ENCODE peak calls at places on chromosomes 12 and 14, in four cellular contexts. H is gastrocnemius medialis, V is ovary, G is MM.1S. L is an unnamed sample.

GRCh38 chr14:59925797-59926196 is 5.9 kb downstream of the LRRC9 start:
- DNase-seq in H (no peak), V (no peak), G (no peak), L (no peak)

GRCh38 chr12:45726594-45727300 is 2.8 kb upstream of the ARID2 start:
- DNase-seq in H (peak; percentile 58), V (peak; percentile 78), G (peak; percentile 28), L (peak; percentile 83)

GRCh38 chr12:55996201-55996714 is 818 bp upstream of the SUOX start:
- DNase-seq in H (peak; percentile 46), V (no peak), G (peak; percentile 72), L (no peak)

GRCh38 chr14:102601378-102601925 is 9.0 kb downstream of the RCOR1 start:
- DNase-seq in H (no peak), V (no peak), G (no peak), L (no peak)

GRCh38 chr12:55728185-55728931 is 451 bp downstream of the CD63 start:
- DNase-seq in H (peak; percentile 74), V (peak; percentile 90), G (no peak), L (peak; percentile 88)

GRCh38 chr14:23438130-23438893 is 2.9 kb upstream of the MYH7 start:
- DNase-seq in H (peak; percentile 76), V (no peak), G (no peak), L (no peak)

GRCh38 chr14:62943202-62943601 is 102.1 kb downstream of the KCNH5 start:
- DNase-seq in H (no peak), V (no peak), G (no peak), L (no peak)

GRCh38 chr12:28540324-28540714 is 350.1 kb downstream of the CCDC91 start:
- DNase-seq in H (no peak), V (no peak), G (no peak), L (no peak)

GRCh38 chr12:108689314-108690190 is 41.8 kb downstream of the CORO1C start:
- DNase-seq in H (peak; percentile 71), V (no peak), G (peak; percentile 41), L (no peak)

GRCh38 chr12:68497112-68497511 is 113.6 kb upstream of the RAP1B start:
- DNase-seq in H (no peak), V (no peak), G (no peak), L (no peak)

GRCh38 chr14:95361373-95362179 is 41.9 kb upstream of the CLMN start:
- DNase-seq in H (peak; percentile 15), V (no peak), G (peak; percentile 7), L (peak; percentile 61)

GRCh38 chr14:55384536-55384935 is 27.1 kb downstream of the ATG14 start:
- DNase-seq in H (no peak), V (no peak), G (no peak), L (no peak)

GRCh38 chr12:93819048-93819491 is 141.9 kb downstream of the CRADD start:
- DNase-seq in H (peak; percentile 64), V (peak; percentile 69), G (no peak), L (no peak)

GRCh38 chr12:7152818-7153217 is 22.6 kb downstream of the CLSTN3 start:
- DNase-seq in H (no peak), V (no peak), G (no peak), L (no peak)

GRCh38 chr14:59221558-59221957 is 33.1 kb downstream of the DAAM1 start:
- DNase-seq in H (no peak), V (no peak), G (no peak), L (no peak)

GRCh38 chr14:54669759-54670630 is 103.1 kb downstream of the SAMD4A start:
- DNase-seq in H (no peak), V (no peak), G (no peak), L (no peak)

GRCh38 chr12:31768046-31768445 is 39.2 kb upstream of the AMN1 start:
- DNase-seq in H (no peak), V (no peak), G (no peak), L (no peak)

GRCh38 chr12:29346764-29347421 is 34.1 kb downstream of the ERGIC2 start:
- DNase-seq in H (no peak), V (no peak), G (no peak), L (no peak)

GRCh38 chr14:68779761-68780323 is 13.0 kb downstream of the ZFP36L1 start:
- DNase-seq in H (peak; percentile 72), V (no peak), G (no peak), L (no peak)
- H3K27ac ChIP-seq in H (peak overlapping the region; percentile 85), V (peak overlapping the region; percentile 72), G (no peak overlapping the region), L (no peak overlapping the region)

DNA sequence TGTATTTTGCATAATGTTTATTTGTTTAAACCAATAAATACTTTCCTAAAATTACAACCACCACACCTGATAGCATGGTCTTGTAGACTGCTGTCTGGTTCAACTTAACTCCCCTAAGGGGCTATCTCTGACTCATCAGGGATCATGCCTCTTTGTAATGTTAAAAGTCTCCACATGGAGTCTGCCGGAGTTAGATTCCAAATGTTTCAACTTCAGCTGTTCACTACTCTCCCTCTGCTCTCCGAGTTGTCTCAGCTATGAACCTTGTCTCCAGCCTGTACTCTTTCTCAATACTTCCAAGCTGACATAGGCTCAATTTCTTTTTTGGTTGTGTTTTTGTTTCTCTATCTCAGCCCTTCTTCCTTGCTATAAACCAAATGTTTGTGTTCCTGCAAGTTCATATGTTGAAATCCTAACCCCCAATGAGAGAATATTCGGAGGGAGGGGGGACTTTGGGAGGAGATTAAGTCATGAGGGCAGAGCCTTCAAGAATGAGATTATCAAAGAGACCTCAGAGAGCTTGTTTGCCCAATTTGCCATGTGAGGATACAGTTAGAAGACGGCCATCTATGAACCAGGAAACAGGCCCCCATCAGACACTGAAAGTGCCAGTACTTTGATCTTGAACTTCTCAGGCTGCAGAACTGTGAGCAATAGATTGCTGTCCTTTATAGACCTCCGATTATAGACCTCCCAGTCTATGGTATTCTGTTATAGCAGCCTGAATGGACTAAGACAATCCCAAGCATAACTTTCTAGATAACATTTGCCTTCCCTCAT is 858.2 kb downstream of the VRK1 start:
- DNase-seq in H (no peak), V (no peak), G (no peak), L (no peak)
- H3K27me3 ChIP-seq in H (no peaks in the 10 kb centered on the region), V (no peaks in the 10 kb centered on the region), G (no peaks in the 10 kb centered on the region), L (no peaks in the 10 kb centered on the region)

DNA sequence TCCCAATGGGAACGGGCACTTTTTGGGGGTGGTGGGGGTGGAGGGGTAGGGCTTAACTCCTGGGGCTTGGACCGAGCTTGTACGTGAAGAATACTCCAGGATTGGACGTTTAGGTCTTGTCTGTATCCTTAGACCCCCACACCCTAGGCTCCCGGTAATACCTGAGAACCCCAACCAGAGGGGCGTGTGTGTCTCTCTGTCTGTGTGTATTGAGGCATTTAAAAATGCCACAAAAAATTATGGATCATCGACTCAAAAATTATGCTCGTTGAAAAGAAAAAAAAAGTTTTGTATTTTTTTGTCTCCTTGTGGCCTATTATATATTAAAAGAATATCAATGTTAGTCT is 456 bp downstream of the PPFIBP1 start:
- DNase-seq in H (no peak), V (no peak), G (no peak), L (no peak)
- H3K27ac ChIP-seq in H (peak overlapping the region; percentile 90), V (peak overlapping the region; percentile 92), G (no peak overlapping the region), L (peak overlapping the region; percentile 96)

GRCh38 chr14:76138119-76138757 is 13.5 kb upstream of the GPATCH2L start:
- DNase-seq in H (no peak), V (no peak), G (no peak), L (no peak)
- H3K27me3 ChIP-seq in H (peaks cover 31% of the 10 kb centered on the region), V (no peaks in the 10 kb centered on the region), G (no peaks in the 10 kb centered on the region), L (peaks cover 22% of the 10 kb centered on the region)

GRCh38 chr12:14403711-14404164 is 38.3 kb downstream of the ATF7IP start:
- DNase-seq in H (no peak), V (no peak), G (peak; percentile 51), L (no peak)
- H3K27ac ChIP-seq in H (peak overlapping the region; percentile 11), V (no peak overlapping the region), G (peak overlapping the region; percentile 29), L (peak overlapping the region; percentile 23)

DNA sequence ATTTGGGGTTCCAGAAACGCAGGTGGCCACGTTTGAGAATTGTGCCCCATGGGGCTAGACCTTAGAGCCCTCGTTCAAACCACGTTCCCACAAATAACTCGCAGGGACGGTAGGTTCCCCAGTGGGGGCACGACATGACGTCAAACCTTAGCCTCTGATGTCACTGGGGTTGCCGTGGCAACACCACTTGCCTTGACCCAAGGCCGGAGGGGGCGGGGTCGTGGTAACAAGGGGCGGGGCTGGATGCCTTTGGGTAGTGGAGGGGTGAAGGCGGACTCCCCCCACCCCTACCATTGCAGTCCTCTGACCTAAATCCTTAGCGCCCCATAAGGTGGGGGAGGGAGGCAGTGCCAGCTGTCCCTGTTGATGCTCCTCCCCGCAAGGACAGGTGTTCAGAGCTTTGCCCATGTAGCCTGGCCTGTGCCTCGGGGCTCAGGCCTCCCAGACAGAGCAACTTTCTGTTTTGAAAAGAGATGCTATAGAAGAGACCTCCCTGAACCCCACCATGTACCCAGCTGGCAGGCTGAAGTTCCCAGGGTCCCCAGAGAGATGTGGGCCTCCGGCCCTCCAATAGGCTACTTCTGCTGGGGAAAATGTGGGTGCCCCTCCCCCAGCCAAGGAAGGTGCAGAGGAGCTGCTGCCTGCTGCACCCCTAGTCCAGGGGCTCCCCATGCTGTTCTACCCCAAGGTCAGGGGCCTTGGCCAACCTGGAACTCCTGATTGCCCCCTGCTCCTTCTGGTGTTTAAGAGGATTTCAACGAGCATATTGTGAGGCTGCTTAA is 1.9 kb downstream of the FAM222A start:
- DNase-seq in H (peak; percentile 35), V (peak; percentile 88), G (peak; percentile 6), L (peak; percentile 80)
- H3K27me3 ChIP-seq in H (no peaks in the 10 kb centered on the region), V (no peaks in the 10 kb centered on the region), G (no peaks in the 10 kb centered on the region), L (no peaks in the 10 kb centered on the region)

DNA sequence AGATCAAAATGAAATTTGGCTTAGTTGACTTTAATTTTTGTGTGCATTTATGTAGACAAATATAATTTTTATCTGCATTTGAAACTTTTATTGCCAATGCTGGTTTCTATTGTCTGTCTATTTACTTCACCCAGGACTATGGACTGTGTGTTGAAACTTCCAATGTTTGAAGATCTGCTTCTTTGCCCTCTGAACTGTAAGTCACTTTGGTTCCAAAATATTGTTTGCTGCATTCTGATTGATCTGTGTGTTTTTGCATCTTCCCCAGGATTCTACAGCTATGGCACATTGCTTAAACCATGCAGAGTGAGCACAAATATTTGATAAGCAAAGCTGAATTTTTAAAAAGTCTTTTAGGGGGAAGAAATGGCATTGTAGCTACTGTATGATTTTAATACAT is 131.0 kb upstream of the SOX5 start:
- DNase-seq in H (no peak), V (no peak), G (no peak), L (no peak)
- H3K27ac ChIP-seq in H (no peak overlapping the region), V (no peak overlapping the region), G (no peak overlapping the region), L (no peak overlapping the region)

L was measured in pancreas.